ENCODE peak calls at places on chromosomes 3 and 15, in ten cellular contexts. L, R, H, N, P, Q, D, S, U and E are unnamed samples.

GRCh38 chr3:16906679-16907078 is 21.9 kb downstream of the PLCL2 start:
- DNase-seq in L (peak; percentile 38), R (no peak), H (peak; percentile 69), N (peak; percentile 40), P (peak; percentile 65), Q (no peak), D (no peak), S (no peak), U (no peak), E (no peak)

GRCh38 chr15:73794501-73795133 is 41.5 kb upstream of the INSYN1 start:
- DNase-seq in L (no peak), R (no peak), H (peak; percentile 53), N (no peak), P (no peak), Q (no peak), D (no peak), S (no peak), U (peak; percentile 44), E (no peak)

GRCh38 chr15:81008312-81008711 is 7.6 kb downstream of the TLNRD1 start:
- DNase-seq in L (no peak), R (no peak), H (no peak), N (no peak), P (no peak), Q (no peak), D (no peak), S (no peak), U (no peak), E (no peak)

GRCh38 chr3:143207338-143207961 is 87.9 kb downstream of the CHST2 start:
- DNase-seq in L (peak; percentile 26), R (peak; percentile 7), H (peak; percentile 48), N (no peak), P (no peak), Q (no peak), D (no peak), S (no peak), U (peak; percentile 48), E (peak; percentile 62)

GRCh38 chr15:70088887-70089691 is 8.6 kb downstream of the TLE3 start:
- DNase-seq in L (no peak), R (no peak), H (peak; percentile 88), N (no peak), P (no peak), Q (no peak), D (no peak), S (no peak), U (no peak), E (no peak)

GRCh38 chr3:131361464-131362421 is 19.8 kb upstream of the NUDT16 start:
- DNase-seq in L (no peak), R (peak; percentile 99), H (peak; percentile 55), N (peak; percentile 95), P (peak; percentile 16), Q (peak; percentile 80), D (no peak), S (peak; percentile 96), U (peak; percentile 65), E (no peak)

GRCh38 chr15:89665449-89666146 is 10.3 kb upstream of the KIF7 start:
- DNase-seq in L (no peak), R (peak; percentile 35), H (peak; percentile 82), N (peak; percentile 63), P (peak; percentile 36), Q (peak; percentile 61), D (no peak), S (peak; percentile 57), U (no peak), E (no peak)

GRCh38 chr3:123385072-123385471 is 63.8 kb downstream of the ADCY5 start:
- DNase-seq in L (peak; percentile 96), R (no peak), H (no peak), N (peak; percentile 34), P (no peak), Q (peak; percentile 75), D (no peak), S (no peak), U (no peak), E (no peak)

GRCh38 chr15:57849332-57849731 is 142.8 kb downstream of the POLR2M start:
- DNase-seq in L (no peak), R (no peak), H (peak; percentile 32), N (no peak), P (no peak), Q (no peak), D (no peak), S (no peak), U (peak; percentile 94), E (no peak)

GRCh38 chr3:37945803-37946530 is 44.6 kb upstream of the VILL start:
- DNase-seq in L (peak; percentile 91), R (peak; percentile 95), H (peak; percentile 47), N (no peak), P (peak; percentile 87), Q (no peak), D (no peak), S (no peak), U (peak; percentile 99), E (peak; percentile 82)

GRCh38 chr3:48215466-48215865 is 7.8 kb upstream of the CAMP start:
- DNase-seq in L (no peak), R (no peak), H (peak; percentile 63), N (peak; percentile 14), P (no peak), Q (peak; percentile 57), D (no peak), S (peak; percentile 33), U (no peak), E (no peak)

DNA sequence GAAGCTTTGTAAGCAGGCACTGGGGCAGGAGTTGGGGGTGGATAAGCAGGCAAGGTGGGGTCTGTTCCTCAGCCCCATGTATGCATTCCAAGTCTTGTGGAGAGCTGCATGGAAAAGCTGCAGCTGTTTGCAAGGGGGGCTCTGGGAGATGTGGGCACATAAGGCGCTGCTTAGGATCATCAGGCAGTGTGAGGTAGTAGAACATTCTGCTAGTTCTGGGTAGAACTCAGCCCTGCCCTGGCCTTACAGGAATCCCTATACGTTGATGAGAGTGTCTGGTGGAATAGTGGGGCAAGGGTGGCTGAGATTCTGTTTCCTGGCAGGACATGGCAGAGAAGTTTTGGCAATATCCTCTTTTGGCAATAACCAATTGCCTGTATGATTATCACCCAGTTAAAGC is 154.3 kb upstream of the LRIG1 start:
- DNase-seq in L (no peak), R (no peak), H (no peak), N (no peak), P (no peak), Q (no peak), D (no peak), S (no peak), U (no peak), E (peak; percentile 79)
- H3K27ac ChIP-seq in L (no peak overlapping the region), R (no peak overlapping the region), H (no peak overlapping the region), N (no peak overlapping the region), P (no peak overlapping the region), Q (no peak overlapping the region), D (no peak overlapping the region), S (no peak overlapping the region), U (no peak overlapping the region), E (no peak overlapping the region)

GRCh38 chr3:152192936-152193672 is 75.6 kb upstream of the MBNL1 start:
- DNase-seq in L (no peak), R (no peak), H (no peak), N (no peak), P (no peak), Q (no peak), D (no peak), S (no peak), U (no peak), E (no peak)
- H3K4me1 ChIP-seq in L (no peaks in the 10 kb centered on the region), R (no peaks in the 10 kb centered on the region), H (peaks cover 15% of the 10 kb centered on the region), N (peaks cover 2% of the 10 kb centered on the region), P (no peaks in the 10 kb centered on the region), Q (peaks cover 8% of the 10 kb centered on the region), D (peaks cover 59% of the 10 kb centered on the region), S (peaks cover 47% of the 10 kb centered on the region), U (no peaks in the 10 kb centered on the region), E (peaks cover 10% of the 10 kb centered on the region)

GRCh38 chr15:52857937-52858336 is 67.8 kb upstream of the ONECUT1 start:
- DNase-seq in L (peak; percentile 79), R (no peak), H (no peak), N (no peak), P (no peak), Q (no peak), D (no peak), S (no peak), U (peak; percentile 3), E (no peak)

GRCh38 chr15:52856286-52856685 is 66.2 kb upstream of the ONECUT1 start:
- DNase-seq in L (no peak), R (no peak), H (no peak), N (no peak), P (no peak), Q (no peak), D (no peak), S (no peak), U (no peak), E (no peak)

GRCh38 chr15:52857471-52857870 is 67.3 kb upstream of the ONECUT1 start:
- DNase-seq in L (no peak), R (no peak), H (no peak), N (no peak), P (no peak), Q (no peak), D (no peak), S (no peak), U (no peak), E (no peak)

GRCh38 chr15:52858388-52859176 is 68.4 kb upstream of the ONECUT1 start:
- DNase-seq in L (no peak), R (no peak), H (no peak), N (no peak), P (no peak), Q (peak; percentile 26), D (no peak), S (no peak), U (no peak), E (no peak)

GRCh38 chr15:52855157-52855556 is 65.0 kb upstream of the ONECUT1 start:
- DNase-seq in L (no peak), R (no peak), H (no peak), N (no peak), P (no peak), Q (no peak), D (no peak), S (no peak), U (no peak), E (no peak)
- H3K27ac ChIP-seq in L (no peak overlapping the region), R (no peak overlapping the region), H (no peak overlapping the region), N (no peak overlapping the region), P (no peak overlapping the region), Q (no peak overlapping the region), D (no peak overlapping the region), S (no peak overlapping the region), U (no peak overlapping the region), E (no peak overlapping the region)

DNA sequence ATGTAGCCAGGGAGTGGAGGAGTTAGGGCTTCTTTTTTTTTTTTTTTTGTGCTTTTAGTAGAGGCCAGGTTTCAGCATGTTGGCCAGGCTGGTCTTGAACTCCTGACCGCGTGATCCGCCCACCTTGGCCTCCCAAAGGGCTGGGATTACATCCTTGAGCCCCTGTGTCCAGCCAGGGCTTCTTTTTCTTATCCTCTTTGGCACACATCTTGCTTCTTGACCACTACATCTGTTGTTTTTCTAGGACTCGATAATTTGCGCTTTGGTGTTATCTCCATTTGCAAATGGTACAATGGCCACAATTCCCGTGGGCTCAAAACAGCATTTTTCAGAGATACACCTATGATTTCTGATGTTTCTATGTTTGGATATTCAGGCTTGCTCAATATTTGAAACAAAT is 4.2 kb downstream of the SKIL start:
- DNase-seq in L (no peak), R (no peak), H (no peak), N (no peak), P (no peak), Q (no peak), D (no peak), S (no peak), U (no peak), E (no peak)
- H3K4me1 ChIP-seq in L (peaks cover 35% of the 10 kb centered on the region), R (peaks cover 66% of the 10 kb centered on the region), H (peaks cover 55% of the 10 kb centered on the region), N (no peaks in the 10 kb centered on the region), P (peaks cover 43% of the 10 kb centered on the region), Q (peaks cover 54% of the 10 kb centered on the region), D (peaks cover 12% of the 10 kb centered on the region), S (peaks cover 71% of the 10 kb centered on the region), U (peaks cover 12% of the 10 kb centered on the region), E (peaks cover 58% of the 10 kb centered on the region)